ENCODE peak calls at places on chromosome 11, in seven cellular contexts. Q, D, H, X, L, T and C are unnamed samples.

GRCh38 chr11:26187639-26188038 is 144.3 kb upstream of the ANO3 start:
- DNase-seq in Q (no peak), D (peak), T (peak), X (no peak), H (no peak), L (peak), C (peak)

GRCh38 chr11:74322667-74323066 is 11.2 kb upstream of the P4HA3 start:
- DNase-seq in X (no peak), T (no peak), D (peak), L (no peak), Q (no peak), H (no peak), C (no peak)

GRCh38 chr11:473975-474785 is 24.1 kb downstream of the PTDSS2 start:
- DNase-seq in Q (no peak), T (no peak), X (no peak), D (no peak), L (no peak), H (no peak), C (no peak)

GRCh38 chr11:67585911-67586310 is 2.3 kb downstream of the GSTP1 start:
- DNase-seq in Q (no peak), X (no peak), H (no peak), D (no peak), T (no peak), L (no peak), C (no peak)

GRCh38 chr11:119025099-119025473 is 5.6 kb downstream of the SLC37A4 start:
- DNase-seq in H (no peak), X (no peak), D (no peak), Q (no peak), T (no peak), L (no peak), C (no peak)

GRCh38 chr11:85893378-85893777 is 38.2 kb downstream of the CCDC83 start:
- DNase-seq in T (no peak), Q (no peak), D (no peak), H (no peak), X (no peak), L (no peak), C (no peak)

GRCh38 chr11:87422566-87422965 is 384.8 kb downstream of the TMEM135 start:
- DNase-seq in Q (no peak), L (peak), X (no peak), H (no peak), T (peak), D (peak), C (no peak)

GRCh38 chr11:85712953-85713352 is 27.0 kb upstream of the CCDC89 start:
- DNase-seq in Q (no peak), T (no peak), D (no peak), L (no peak), H (no peak), X (no peak), C (no peak)

GRCh38 chr11:8192016-8192895 is 23.4 kb upstream of the RIC3 start:
- DNase-seq in Q (peak), T (peak), X (peak), L (peak), D (peak), H (peak), C (peak)

GRCh38 chr11:15525582-15525981 is 410.9 kb downstream of the INSC start:
- DNase-seq in L (no peak), X (no peak), H (no peak), Q (no peak), T (no peak), D (no peak), C (no peak)

GRCh38 chr11:108858624-108859023 is 193.8 kb downstream of the DDX10 start:
- DNase-seq in H (no peak), X (no peak), T (no peak), Q (no peak), L (peak), D (no peak), C (no peak)

GRCh38 chr11:81497202-81497804 is 1236.4 kb downstream of the FAM181B start:
- DNase-seq in T (peak), X (no peak), Q (no peak), H (peak), D (peak), L (peak), C (peak)

GRCh38 chr11:99632969-99633368 is 612.2 kb downstream of the CNTN5 start:
- DNase-seq in Q (no peak), H (no peak), D (no peak), L (no peak), X (no peak), T (no peak), C (peak)

GRCh38 chr11:129643031-129643721 is 172.5 kb upstream of the TMEM45B start:
- DNase-seq in Q (no peak), L (no peak), H (no peak), X (no peak), T (no peak), D (peak), C (peak)

GRCh38 chr11:114219559-114220349 is 76.4 kb upstream of the NNMT start:
- DNase-seq in L (peak), Q (no peak), D (peak), H (peak), X (no peak), T (no peak), C (peak)

GRCh38 chr11:64874308-64874707 is 4.1 kb downstream of the EHD1 start:
- DNase-seq in L (no peak), Q (no peak), H (no peak), D (peak), X (no peak), T (no peak), C (peak)

GRCh38 chr11:36361901-36362391 is 65.9 kb downstream of the PRR5L start:
- DNase-seq in D (peak), L (peak), T (peak), X (peak), H (no peak), Q (peak), C (peak)

GRCh38 chr11:90220391-90220790 is 2.5 kb downstream of the CHORDC1 start:
- DNase-seq in T (no peak), D (peak), X (no peak), L (no peak), Q (no peak), H (no peak), C (peak)

GRCh38 chr11:35334385-35335090 is 84.8 kb downstream of the SLC1A2 start:
- DNase-seq in Q (no peak), T (peak), X (no peak), L (peak), D (no peak), H (no peak), C (no peak)

GRCh38 chr11:114296190-114296978 is at the start of gene NNMT:
- DNase-seq in D (peak), Q (no peak), X (no peak), L (no peak), T (peak), H (no peak), C (peak)

GRCh38 chr11:33040127-33040861 is 922 bp downstream of the TCP11L1 start:
- DNase-seq in T (peak), X (no peak), Q (no peak), L (peak), H (no peak), D (peak), C (peak)
- H3K4ac ChIP-seq in T (peak), X (no peak), Q (no peak), L (no peak), H (no peak), D (peak), C (no peak)

DNA sequence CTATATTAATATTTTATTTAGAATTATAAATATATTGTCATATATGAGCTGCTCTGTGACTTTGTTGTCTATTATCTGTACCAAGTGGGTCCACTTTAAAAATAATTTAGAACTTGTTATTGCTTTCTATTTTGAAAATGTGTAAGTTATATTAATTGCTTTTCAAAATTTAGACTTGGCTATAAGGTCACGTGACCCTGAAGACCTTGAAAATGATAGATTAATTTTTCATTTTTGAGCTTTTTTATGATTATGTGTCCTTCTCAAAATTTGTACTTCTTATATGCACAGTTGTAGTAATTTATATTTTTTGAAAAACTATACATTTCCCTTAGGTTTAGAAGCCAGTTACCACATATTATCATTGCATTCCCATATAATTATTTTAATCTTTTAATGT is 697.0 kb upstream of the ANO5 start:
- DNase-seq in D (no peak), Q (no peak), X (no peak), H (no peak), T (no peak), L (no peak), C (no peak)
- H3K4ac ChIP-seq in D (no peak), Q (no peak), X (no peak), H (no peak), T (no peak), L (no peak), C (no peak)

DNA sequence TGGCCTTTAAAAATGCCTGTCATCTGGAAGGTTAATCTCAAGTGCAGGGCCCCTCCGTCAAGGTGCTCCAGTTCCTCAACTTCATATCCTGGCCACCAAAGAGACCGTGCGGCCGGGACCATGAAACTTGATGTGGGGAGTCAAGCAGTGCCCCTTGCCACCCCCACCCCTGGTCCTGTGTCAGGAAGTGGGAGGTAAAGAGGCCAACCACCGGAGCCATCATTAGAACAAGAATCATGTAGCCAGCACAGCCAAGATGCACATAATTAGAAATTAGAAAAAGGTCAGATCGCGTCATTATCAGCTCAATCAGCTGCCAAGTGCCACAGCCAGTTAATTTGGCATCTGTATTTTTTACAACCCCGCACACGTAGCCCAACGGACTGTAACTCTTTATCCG is 108.1 kb downstream of the FEZ1 start:
- DNase-seq in T (no peak), Q (no peak), L (no peak), H (no peak), X (no peak), D (no peak), C (no peak)
- H3K4ac ChIP-seq in T (no peak), Q (no peak), L (no peak), H (no peak), X (no peak), D (no peak), C (no peak)

DNA sequence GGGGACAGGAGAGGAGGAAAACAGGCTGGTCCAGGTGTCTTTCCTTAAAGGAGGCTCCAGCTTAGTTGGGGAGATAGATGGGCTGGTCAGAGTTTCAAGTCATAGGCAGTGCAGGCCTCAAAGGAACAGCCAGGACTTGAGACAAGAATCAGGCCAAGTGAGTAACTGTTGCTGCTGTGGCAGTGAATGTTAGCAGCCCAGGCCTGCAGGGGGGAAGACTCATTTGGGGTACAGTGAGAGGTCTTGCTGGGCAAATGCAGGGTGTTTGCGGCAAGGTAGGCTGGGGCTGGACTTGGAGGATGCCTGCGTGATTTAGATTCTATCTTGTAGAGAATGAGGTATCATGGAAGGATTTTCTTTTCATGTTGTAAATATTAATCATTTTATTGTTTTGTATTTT is 24.1 kb downstream of the PTPRJ start:
- DNase-seq in Q (no peak), L (no peak), D (no peak), X (no peak), T (no peak), H (no peak), C (no peak)
- H3K4ac ChIP-seq in Q (no peak), L (no peak), D (peak), X (no peak), T (no peak), H (no peak), C (no peak)

GRCh38 chr11:66221726-66222236 is 46.7 kb upstream of the RAB1B start:
- DNase-seq in T (no peak), Q (peak), D (peak), H (no peak), L (peak), X (no peak), C (peak)

GRCh38 chr11:66221012-66221411 is 47.4 kb upstream of the RAB1B start:
- DNase-seq in T (no peak), D (no peak), H (no peak), L (no peak), X (no peak), Q (peak), C (no peak)

GRCh38 chr11:66218846-66219620 is 49.4 kb upstream of the RAB1B start:
- DNase-seq in T (no peak), D (no peak), X (no peak), H (no peak), Q (peak), L (no peak), C (no peak)

GRCh38 chr11:66220566-66220935 is 47.9 kb upstream of the RAB1B start:
- DNase-seq in L (no peak), Q (no peak), T (no peak), X (no peak), D (no peak), H (no peak), C (no peak)

DNA sequence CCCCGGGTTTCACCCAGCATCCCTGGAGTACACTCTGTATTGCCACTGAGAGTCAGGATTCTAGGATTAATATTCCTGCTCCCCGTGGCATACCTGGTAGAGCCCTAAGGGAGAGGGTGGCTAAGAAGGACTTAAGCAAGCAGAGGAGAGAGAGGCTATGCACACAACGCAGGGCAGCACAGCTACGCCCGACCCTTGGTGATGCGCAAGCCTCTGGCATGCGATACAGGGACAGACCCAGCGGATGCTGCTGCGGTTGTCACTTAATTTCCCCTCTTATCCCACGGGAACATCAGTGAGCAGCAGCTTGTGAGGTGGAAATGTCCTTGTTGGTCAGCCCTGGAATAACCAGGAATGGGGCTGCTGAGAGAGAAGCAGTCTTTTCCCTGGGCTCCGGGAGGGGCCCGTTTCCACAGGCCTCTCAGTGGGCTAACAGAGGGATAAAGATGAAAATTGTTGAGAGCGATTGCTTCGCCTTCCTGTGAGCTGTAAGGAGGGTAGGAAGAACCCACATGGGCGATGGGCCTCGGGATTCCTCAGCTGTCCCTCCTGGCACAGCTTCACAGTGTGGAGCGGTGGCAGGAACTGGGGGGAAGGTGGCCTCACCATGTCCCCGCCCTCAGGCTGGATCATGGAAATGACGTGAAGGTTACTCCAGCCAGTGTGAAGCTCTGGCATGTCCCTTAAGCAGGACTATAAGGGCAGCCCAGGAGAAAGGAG is 48.4 kb upstream of the RAB1B start:
- DNase-seq in Q (peak), X (no peak), T (no peak), D (no peak), H (no peak), L (no peak), C (no peak)
- H3K4ac ChIP-seq in Q (no peak), X (no peak), T (no peak), D (no peak), H (no peak), L (no peak), C (no peak)

GRCh38 chr11:133817449-133817848 is 27.9 kb downstream of the SPATA19 start:
- DNase-seq in X (peak), T (no peak), Q (no peak), D (no peak), L (no peak), H (no peak), C (no peak)
- H3K4ac ChIP-seq in X (no peak), T (no peak), Q (no peak), D (no peak), L (no peak), H (no peak), C (no peak)

GRCh38 chr11:28169816-28170215 is 61.6 kb downstream of the METTL15 start:
- DNase-seq in D (peak), T (no peak), Q (no peak), H (no peak), X (no peak), L (no peak), C (peak)
- H3K4ac ChIP-seq in D (no peak), T (no peak), Q (no peak), H (no peak), X (no peak), L (no peak), C (no peak)

DNA sequence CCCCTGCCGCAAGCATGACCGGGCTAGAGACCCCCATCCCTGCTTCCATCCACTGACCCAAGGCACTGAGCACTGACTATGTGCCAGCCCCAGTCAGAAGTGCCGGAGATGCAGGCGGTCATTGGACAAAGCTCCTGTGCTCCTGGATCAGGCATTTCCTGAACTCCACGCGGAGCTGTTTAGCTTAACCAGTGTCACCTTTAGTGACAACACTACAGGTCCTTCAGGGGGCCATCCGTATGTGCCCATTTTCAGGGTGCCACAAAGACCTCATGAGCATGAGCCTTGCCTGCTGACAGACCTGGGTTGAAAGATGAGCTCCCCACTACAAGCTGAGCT is 63.0 kb upstream of the FGF3 start:
- DNase-seq in X (no peak), D (no peak), T (no peak), H (no peak), L (no peak), Q (no peak), C (no peak)
- H3K4ac ChIP-seq in X (no peak), D (no peak), T (no peak), H (peak), L (no peak), Q (no peak), C (no peak)

GRCh38 chr11:117478126-117478856 is 150.6 kb downstream of the CEP164 start:
- DNase-seq in H (no peak), Q (no peak), L (no peak), X (no peak), T (no peak), D (no peak), C (no peak)
- H3K4ac ChIP-seq in H (no peak), Q (no peak), L (no peak), X (no peak), T (no peak), D (no peak), C (no peak)

GRCh38 chr11:72701466-72701865 is 27.2 kb upstream of the PDE2A start:
- DNase-seq in Q (no peak), L (no peak), D (no peak), X (no peak), T (no peak), H (no peak), C (no peak)

GRCh38 chr11:72702096-72702495 is 27.9 kb upstream of the PDE2A start:
- DNase-seq in H (no peak), Q (no peak), L (no peak), T (no peak), X (no peak), D (no peak), C (no peak)

GRCh38 chr11:72703281-72704008 is 29.2 kb upstream of the PDE2A start:
- DNase-seq in H (no peak), L (no peak), Q (no peak), X (no peak), D (peak), T (no peak), C (peak)

GRCh38 chr11:72704028-72704782 is 30.0 kb upstream of the PDE2A start:
- DNase-seq in D (no peak), X (no peak), T (no peak), Q (no peak), H (no peak), L (no peak), C (no peak)

GRCh38 chr11:72702842-72703241 is 28.6 kb upstream of the PDE2A start:
- DNase-seq in D (no peak), H (no peak), X (no peak), Q (no peak), L (no peak), T (no peak), C (no peak)
- H3K4ac ChIP-seq in D (peak), H (no peak), X (no peak), Q (no peak), L (no peak), T (no peak), C (no peak)